ENCODE peak calls at places on chromosomes 7 and 10, in four cellular contexts. O, G, C and T are unnamed samples.

GRCh38 chr7:157474685-157475084 is 137.9 kb downstream of the DNAJB6 start:
- DNase-seq in O (peak; percentile 29), G (peak; percentile 39), C (no peak), T (peak; percentile 67)

GRCh38 chr10:100878291-100878910 is 34.4 kb upstream of the SLF2 start:
- DNase-seq in O (peak; percentile 71), G (peak; percentile 91), C (peak; percentile 75), T (peak; percentile 86)

GRCh38 chr10:58356756-58357155 is 21.9 kb downstream of the UBE2D1 start:
- DNase-seq in O (no peak), G (no peak), C (no peak), T (no peak)

GRCh38 chr10:3778708-3779108 is 6.3 kb downstream of the KLF6 start:
- DNase-seq in O (no peak), G (no peak), C (no peak), T (no peak)

GRCh38 chr7:28586736-28587135 is 174.4 kb downstream of the CREB5 start:
- DNase-seq in O (peak; percentile 92), G (no peak), C (no peak), T (no peak)

GRCh38 chr10:3091346-3091787 is 24.0 kb downstream of the PFKP start:
- DNase-seq in O (peak; percentile 82), G (no peak), C (no peak), T (no peak)

GRCh38 chr7:118758582-118758981 is 534.1 kb downstream of the ANKRD7 start:
- DNase-seq in O (no peak), G (no peak), C (no peak), T (no peak)

GRCh38 chr10:32256613-32257437 is 90.1 kb downstream of the EPC1 start:
- DNase-seq in O (peak; percentile 47), G (peak; percentile 70), C (peak; percentile 54), T (peak; percentile 87)

GRCh38 chr10:98528166-98528784 is 81.5 kb upstream of the HPS1 start:
- DNase-seq in O (peak; percentile 4), G (no peak), C (no peak), T (no peak)
- H3K4me2 ChIP-seq in O (no peak overlapping the region), G (peak overlapping the region; percentile 9), C (no peak overlapping the region), T (no peak overlapping the region)

DNA sequence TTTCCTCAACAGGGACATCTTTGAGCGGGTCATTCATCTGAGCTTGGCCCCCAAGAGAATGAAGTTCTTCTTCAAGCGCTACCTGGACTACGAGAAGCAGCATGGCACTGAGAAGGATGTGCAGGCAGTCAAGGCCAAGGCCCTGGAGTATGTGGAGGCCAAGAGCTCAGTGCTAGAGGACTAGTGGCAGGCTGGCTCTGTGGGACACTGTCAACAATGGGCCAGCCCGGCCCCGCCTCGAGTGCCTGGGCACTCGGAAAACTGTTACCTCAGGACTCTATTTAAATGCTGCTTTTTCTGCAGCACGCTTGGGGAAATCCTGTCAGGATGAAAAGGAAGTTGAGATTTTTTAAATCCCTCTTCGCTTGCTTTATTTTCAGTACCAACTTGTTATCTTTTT is 6.8 kb downstream of the CALHM2 start:
- DNase-seq in O (no peak), G (no peak), C (no peak), T (no peak)
- H3K9ac ChIP-seq in O (no peak overlapping the region), G (no peak overlapping the region), C (no peak overlapping the region), T (no peak overlapping the region)

GRCh38 chr10:104831272-104831671 is 190.2 kb downstream of the SORCS3 start:
- DNase-seq in O (no peak), G (no peak), C (no peak), T (no peak)
- H3K4me2 ChIP-seq in O (no peak overlapping the region), G (no peak overlapping the region), C (no peak overlapping the region), T (no peak overlapping the region)

GRCh38 chr7:116164552-116164951 is 45.8 kb upstream of the TES start:
- DNase-seq in O (no peak), G (no peak), C (no peak), T (no peak)

GRCh38 chr7:116167177-116167576 is 43.2 kb upstream of the TES start:
- DNase-seq in O (no peak), G (no peak), C (no peak), T (peak; percentile 50)

GRCh38 chr7:116169060-116169459 is 41.3 kb upstream of the TES start:
- DNase-seq in O (peak; percentile 66), G (no peak), C (no peak), T (no peak)

GRCh38 chr7:116165717-116166116 is 44.6 kb upstream of the TES start:
- DNase-seq in O (no peak), G (no peak), C (no peak), T (no peak)

DNA sequence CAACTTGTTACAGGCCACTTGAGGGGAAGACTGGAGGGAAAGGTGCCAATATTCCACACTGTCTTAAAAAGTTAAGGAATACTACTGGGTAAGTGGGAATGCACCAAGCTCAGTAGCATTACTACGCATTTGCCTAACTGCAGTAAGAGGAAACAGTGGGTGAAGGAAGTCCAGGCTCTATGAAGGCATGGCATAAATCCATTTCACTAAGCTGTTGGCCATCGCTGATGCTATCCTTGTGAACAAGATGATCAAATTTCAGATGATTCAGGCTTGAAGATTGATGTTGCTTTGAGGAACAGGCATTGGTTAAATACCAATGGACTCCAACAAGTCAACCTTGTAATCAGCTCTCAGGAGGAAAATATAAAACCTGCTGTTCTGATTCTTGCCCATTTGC is 44.2 kb upstream of the TES start:
- DNase-seq in O (peak; percentile 30), G (no peak), C (no peak), T (no peak)
- H3K9ac ChIP-seq in O (no peak overlapping the region), G (no peak overlapping the region), C (no peak overlapping the region), T (no peak overlapping the region)